ENCODE peak calls at places on chromosomes 7 and 10, in six cellular contexts. H, Q, B, C, K and X are unnamed samples.

GRCh38 chr10:132264966-132265877 is 42.5 kb downstream of the STK32C start:
- DNase-seq in K (no peak), C (no peak), H (no peak), B (no peak), Q (peak; percentile 45), X (no peak)

GRCh38 chr10:11434323-11434722 is 177.1 kb downstream of the USP6NL start:
- DNase-seq in C (no peak), B (no peak), H (peak; percentile 26), K (no peak), Q (no peak), X (peak; percentile 6)

GRCh38 chr10:123926401-123927264 is 35.0 kb upstream of the CPXM2 start:
- DNase-seq in B (no peak), K (no peak), Q (no peak), C (no peak), H (no peak), X (no peak)

GRCh38 chr10:125868372-125868975 is 12.6 kb downstream of the DHX32 start:
- DNase-seq in H (peak; percentile 78), B (no peak), Q (no peak), K (no peak), C (peak; percentile 54), X (peak; percentile 67)

GRCh38 chr7:2299131-2299829 is 15.0 kb downstream of the SNX8 start:
- DNase-seq in H (no peak), Q (peak; percentile 77), B (peak; percentile 65), K (no peak), C (peak; percentile 11), X (no peak)

GRCh38 chr10:94288361-94289116 is 74.2 kb downstream of the NOC3L start:
- DNase-seq in B (no peak), C (no peak), H (no peak), K (no peak), Q (no peak), X (no peak)

GRCh38 chr10:86535057-86535882 is 13.7 kb upstream of the WAPL start:
- DNase-seq in B (peak; percentile 36), C (no peak), K (peak; percentile 89), H (peak; percentile 47), Q (peak; percentile 91), X (peak; percentile 82)

GRCh38 chr7:157715938-157716280 is 379.1 kb downstream of the DNAJB6 start:
- DNase-seq in H (no peak), Q (no peak), B (no peak), C (no peak), K (no peak), X (no peak)

GRCh38 chr7:117809958-117810357 is 63.3 kb downstream of the CTTNBP2 start:
- DNase-seq in K (no peak), B (no peak), Q (no peak), C (no peak), H (peak; percentile 67), X (no peak)

GRCh38 chr10:132463333-132464255 is 66.6 kb downstream of the PWWP2B start:
- DNase-seq in B (no peak), H (no peak), K (no peak), C (no peak), Q (no peak), X (no peak)

GRCh38 chr10:70518695-70519094 is 40.1 kb downstream of the PALD1 start:
- DNase-seq in C (no peak), K (no peak), H (no peak), Q (no peak), B (no peak), X (no peak)

GRCh38 chr7:117844678-117845077 is 28.6 kb downstream of the CTTNBP2 start:
- DNase-seq in C (no peak), H (no peak), B (no peak), K (no peak), Q (no peak), X (no peak)

GRCh38 chr7:90458104-90458503 is 11.3 kb upstream of the PTTG1IP2 start:
- DNase-seq in H (no peak), B (no peak), K (no peak), C (no peak), Q (no peak), X (no peak)

GRCh38 chr10:24731942-24732341 is 8.3 kb upstream of the ARHGAP21 start:
- DNase-seq in K (no peak), B (no peak), H (no peak), C (no peak), Q (no peak), X (peak; percentile 85)

GRCh38 chr7:141702047-141702567 is at the start of gene DENND11:
- DNase-seq in B (peak; percentile 57), K (peak; percentile 49), C (no peak), H (peak; percentile 45), Q (peak; percentile 70), X (peak; percentile 74)

GRCh38 chr10:48404646-48405045 is 98.2 kb downstream of the MAPK8 start:
- DNase-seq in K (no peak), C (no peak), B (no peak), Q (no peak), H (no peak), X (no peak)

GRCh38 chr7:50822716-50823115 is 40.0 kb upstream of the GRB10 start:
- DNase-seq in Q (no peak), H (no peak), C (no peak), K (no peak), B (no peak), X (no peak)